ENCODE peak calls at places on chromosomes 11 and 22, in four cellular contexts. One of them, this sample, is unnamed.

GRCh38 chr22:19709063-19709769 is 5.1 kb upstream of the SEPTIN5 start:
- DNase-seq in HTR-8/SVneo: no peak
- DNase-seq in ELF-1: peak
- DNase-seq in NCI-H774: no peak
- DNase-seq in this sample: no peak

GRCh38 chr11:132258865-132259264 is 888.5 kb downstream of the NTM start:
- DNase-seq in ELF-1: no peak
- DNase-seq in NCI-H774: no peak
- DNase-seq in HTR-8/SVneo: no peak
- DNase-seq in this sample: no peak

GRCh38 chr11:83923961-83924360 is 637.8 kb upstream of the CCDC90B start:
- DNase-seq in NCI-H774: no peak
- DNase-seq in HTR-8/SVneo: no peak
- DNase-seq in ELF-1: no peak
- DNase-seq in this sample: no peak

GRCh38 chr11:62680825-62681240 is 2.0 kb upstream of the UBXN1 start:
- DNase-seq in NCI-H774: peak
- DNase-seq in ELF-1: peak
- DNase-seq in HTR-8/SVneo: peak
- DNase-seq in this sample: peak

GRCh38 chr11:17568944-17569343 is 21.9 kb downstream of the OTOG start:
- DNase-seq in HTR-8/SVneo: no peak
- DNase-seq in NCI-H774: no peak
- DNase-seq in ELF-1: no peak
- DNase-seq in this sample: no peak

GRCh38 chr22:29661355-29661754 is 57.9 kb downstream of the NF2 start:
- DNase-seq in HTR-8/SVneo: no peak
- DNase-seq in NCI-H774: no peak
- DNase-seq in ELF-1: no peak
- DNase-seq in this sample: no peak

GRCh38 chr11:109946322-109946846 is 146.8 kb upstream of the ZC3H12C start:
- DNase-seq in ELF-1: peak
- DNase-seq in HTR-8/SVneo: peak
- DNase-seq in NCI-H774: peak
- DNase-seq in this sample: peak

GRCh38 chr22:36541831-36542391 is 12.9 kb upstream of the EIF3D start:
- DNase-seq in HTR-8/SVneo: peak
- DNase-seq in ELF-1: no peak
- DNase-seq in NCI-H774: no peak
- DNase-seq in this sample: no peak

This sample was measured in GM23338.